ENCODE peak calls at places on chromosome 10, in eight cellular contexts. K is HS-5; F is activated effector memory CD4-positive, alpha-beta T cell treated with Interleukin-2 at 50 U/mL for 16 hours; D is RWPE1; G is HTR-8/SVneo; C is GM23338; T is naive B cell; Q is stimulated activated CD8-positive, alpha-beta memory T cell treated with anti-CD3 and anti-CD28 coated beads, Interleukin-2, amount 100 ng/mL, for 48 hours. W is an unnamed sample.

GRCh38 chr10:118551535-118552100 is 43.8 kb downstream of the PRLHR start:
- DNase-seq in K (no peak), F (no peak), D (no peak), G (no peak), C (no peak), T (no peak), Q (no peak), W (no peak)

GRCh38 chr10:58963723-58964124 is 212.7 kb upstream of the PHYHIPL start:
- DNase-seq in K (no peak), F (no peak), D (no peak), G (no peak), C (peak), T (no peak), Q (no peak), W (no peak)

GRCh38 chr10:103144086-103144485 is 49.0 kb downstream of the NT5C2 start:
- DNase-seq in K (no peak), F (no peak), D (no peak), G (no peak), C (no peak), T (no peak), Q (no peak), W (no peak)

GRCh38 chr10:30384791-30385201 is 35.7 kb upstream of the MTPAP start:
- DNase-seq in K (no peak), F (no peak), D (peak), G (peak), C (peak), T (no peak), Q (no peak), W (peak)

GRCh38 chr10:68492118-68492517 is 20.3 kb upstream of the DNA2 start:
- DNase-seq in K (no peak), F (no peak), D (no peak), G (no peak), C (no peak), T (no peak), Q (no peak), W (no peak)

GRCh38 chr10:73480158-73480557 is 15.7 kb downstream of the PPP3CB start:
- DNase-seq in K (peak), F (no peak), D (peak), G (peak), C (no peak), T (no peak), Q (no peak), W (peak)

GRCh38 chr10:44576715-44577191 is 191.9 kb upstream of the CXCL12 start:
- DNase-seq in K (no peak), F (peak), D (no peak), G (no peak), C (no peak), T (no peak), Q (no peak), W (peak)

GRCh38 chr10:28269842-28270456 is 32.9 kb downstream of the MPP7 start:
- DNase-seq in K (no peak), F (no peak), D (no peak), G (no peak), C (no peak), T (no peak), Q (no peak), W (no peak)

GRCh38 chr10:116160271-116160670 is 112.7 kb downstream of the GFRA1 start:
- DNase-seq in K (no peak), F (no peak), D (no peak), G (peak), C (no peak), T (no peak), Q (no peak), W (no peak)

GRCh38 chr10:79403441-79404230 is 41.8 kb downstream of the ZCCHC24 start:
- DNase-seq in K (no peak), F (no peak), D (no peak), G (no peak), C (no peak), T (no peak), Q (no peak), W (peak)

GRCh38 chr10:707456-707855 is 18.0 kb upstream of the DIP2C start:
- DNase-seq in K (no peak), F (no peak), D (no peak), G (no peak), C (no peak), T (no peak), Q (no peak), W (no peak)

GRCh38 chr10:118458957-118459641 is 117.0 kb upstream of the FAM204A start:
- DNase-seq in K (no peak), F (no peak), D (no peak), G (no peak), C (peak), T (no peak), Q (no peak), W (no peak)

GRCh38 chr10:13978844-13979227 is 351.9 kb downstream of the FRMD4A start:
- DNase-seq in K (no peak), F (no peak), D (no peak), G (no peak), C (no peak), T (no peak), Q (no peak), W (no peak)

GRCh38 chr10:52750629-52751028 is 22.0 kb downstream of the MBL2 start:
- DNase-seq in K (no peak), F (no peak), D (no peak), G (no peak), C (no peak), T (no peak), Q (no peak), W (no peak)

GRCh38 chr10:13019280-13019679 is 17.8 kb upstream of the CCDC3 start:
- DNase-seq in K (no peak), F (no peak), D (no peak), G (no peak), C (no peak), T (no peak), Q (peak), W (no peak)

GRCh38 chr10:91520657-91521056 is 110.5 kb downstream of the HECTD2 start:
- DNase-seq in K (no peak), F (no peak), D (no peak), G (no peak), C (no peak), T (no peak), Q (no peak), W (peak)

GRCh38 chr10:93820434-93820833 is 62.7 kb downstream of the LGI1 start:
- DNase-seq in K (no peak), F (no peak), D (no peak), G (peak), C (no peak), T (no peak), Q (no peak), W (peak)

GRCh38 chr10:43221419-43222293 is 45.2 kb downstream of the RASGEF1A start:
- DNase-seq in K (no peak), F (no peak), D (no peak), G (no peak), C (peak), T (no peak), Q (no peak), W (no peak)

GRCh38 chr10:21602313-21602712 is 68.3 kb downstream of the MLLT10 start:
- DNase-seq in K (no peak), F (no peak), D (no peak), G (no peak), C (no peak), T (no peak), Q (no peak), W (no peak)

GRCh38 chr10:110077436-110078120 is 69.8 kb downstream of the ADD3 start:
- DNase-seq in K (no peak), F (no peak), D (no peak), G (no peak), C (no peak), T (peak), Q (no peak), W (peak)

GRCh38 chr10:45439365-45439764 is 65.3 kb downstream of the ALOX5 start:
- DNase-seq in K (no peak), F (no peak), D (no peak), G (no peak), C (no peak), T (no peak), Q (no peak), W (no peak)

GRCh38 chr10:58320351-58321065 is 14.3 kb upstream of the UBE2D1 start:
- DNase-seq in K (no peak), F (no peak), D (no peak), G (no peak), C (no peak), T (no peak), Q (no peak), W (no peak)

GRCh38 chr10:88194041-88194887 is 330.8 kb downstream of the PTEN start:
- DNase-seq in K (no peak), F (peak), D (peak), G (no peak), C (no peak), T (no peak), Q (no peak), W (no peak)

W was measured in mesenchymal stem cell.